ENCODE peak calls at places on chromosomes 6 and 20, in nine cellular contexts. D, K, P, O, B, Q, C, X and I are unnamed samples.
A peak's percentile ranks its signal among the peaks of the same experiment; 100 is the strongest.

GRCh38 chr6:13535306-13535705 is 39.1 kb upstream of the SIRT5 start:
- DNase-seq in K (no peak), Q (no peak), C (no peak), D (no peak), X (no peak), B (no peak), P (no peak), O (no peak), I (no peak)

GRCh38 chr20:42366626-42367025 is 748.4 kb upstream of the CHD6 start:
- DNase-seq in X (no peak), D (no peak), P (no peak), B (no peak), Q (no peak), C (peak; percentile 51), K (no peak), O (no peak), I (no peak)

GRCh38 chr6:118565317-118565960 is 17.3 kb downstream of the PLN start:
- DNase-seq in B (no peak), D (no peak), K (no peak), O (no peak), P (no peak), X (no peak), Q (no peak), C (peak; percentile 66), I (no peak)

GRCh38 chr20:56875052-56875663 is 246.1 kb downstream of the TFAP2C start:
- DNase-seq in P (no peak), D (peak; percentile 85), O (peak; percentile 64), X (peak; percentile 3), K (no peak), C (no peak), B (no peak), Q (no peak), I (peak; percentile 79)

GRCh38 chr6:136208783-136209182 is 41.3 kb downstream of the MTFR2 start:
- DNase-seq in O (no peak), X (no peak), B (no peak), K (no peak), C (peak; percentile 6), P (no peak), Q (no peak), D (no peak), I (no peak)

GRCh38 chr6:152575621-152576150 is 61.5 kb downstream of the SYNE1 start:
- DNase-seq in K (no peak), C (no peak), P (no peak), B (no peak), D (no peak), O (no peak), X (peak; percentile 79), Q (peak; percentile 21), I (no peak)

GRCh38 chr6:82084324-82084920 is 163.1 kb downstream of the IBTK start:
- DNase-seq in P (no peak), Q (no peak), O (no peak), X (no peak), B (no peak), K (no peak), C (no peak), D (no peak), I (no peak)

GRCh38 chr6:138161434-138162103 is at the start of gene ARFGEF3:
- DNase-seq in D (no peak), K (peak; percentile 66), Q (peak; percentile 19), B (peak; percentile 73), O (no peak), C (peak; percentile 48), P (peak; percentile 50), X (no peak), I (no peak)

GRCh38 chr20:1805161-1805581 is 90.0 kb upstream of the SIRPA start:
- DNase-seq in Q (no peak), X (no peak), B (no peak), K (no peak), C (no peak), P (no peak), D (no peak), O (no peak), I (no peak)

GRCh38 chr6:150549577-150550184 is 50.0 kb upstream of the PLEKHG1 start:
- DNase-seq in D (no peak), O (no peak), X (no peak), C (no peak), Q (no peak), K (no peak), B (no peak), P (no peak), I (no peak)

GRCh38 chr20:43981535-43981934 is 66.9 kb downstream of the TOX2 start:
- DNase-seq in K (no peak), X (no peak), B (no peak), C (no peak), O (no peak), P (no peak), D (no peak), Q (no peak), I (no peak)

GRCh38 chr20:10476319-10476724 is 41.2 kb downstream of the SLX4IP start:
- DNase-seq in D (no peak), P (no peak), O (no peak), K (no peak), C (no peak), Q (peak; percentile 65), B (no peak), X (peak; percentile 28), I (no peak)